ENCODE peak calls at places on chromosome 7, in four cellular contexts. U is psoas muscle; J is CD8-positive, alpha-beta memory T cell; F is lung. W is an unnamed sample.
A peak's percentile ranks its signal among the peaks of the same experiment; 100 is the strongest.

GRCh38 chr7:103651558-103651957 is 205.6 kb upstream of the SLC26A5 start:
- DNase-seq in U (no peak), J (no peak), F (no peak), W (no peak)

GRCh38 chr7:25952277-25953057 is 199.5 kb upstream of the NFE2L3 start:
- DNase-seq in U (no peak), J (no peak), F (no peak), W (peak; percentile 76)

GRCh38 chr7:114217026-114217425 is 197.6 kb upstream of the FOXP2 start:
- DNase-seq in U (no peak), J (no peak), F (no peak), W (no peak)

GRCh38 chr7:108525327-108525984 is 479 bp downstream of the PNPLA8 start:
- DNase-seq in U (no peak), J (no peak), F (peak; percentile 84), W (peak; percentile 92)

GRCh38 chr7:30068117-30068516 is 39.9 kb downstream of the PLEKHA8 start:
- DNase-seq in U (no peak), J (no peak), F (no peak), W (no peak)

GRCh38 chr7:152180587-152180986 is 155.1 kb downstream of the GALNT11 start:
- DNase-seq in U (no peak), J (no peak), F (no peak), W (no peak)

GRCh38 chr7:20831451-20831850 is 44.8 kb upstream of the SP8 start:
- DNase-seq in U (no peak), J (no peak), F (no peak), W (no peak)

GRCh38 chr7:76352193-76352592 is 6.6 kb downstream of the YWHAG start:
- DNase-seq in U (peak; percentile 80), J (no peak), F (no peak), W (no peak)

GRCh38 chr7:45624392-45624760 is 50.2 kb downstream of the ADCY1 start:
- DNase-seq in U (no peak), J (no peak), F (no peak), W (no peak)

GRCh38 chr7:129021656-129022055 is 33.3 kb downstream of the TNPO3 start:
- DNase-seq in U (no peak), J (no peak), F (no peak), W (no peak)

GRCh38 chr7:129017264-129017663 is 37.6 kb downstream of the TNPO3 start:
- DNase-seq in U (no peak), J (no peak), F (no peak), W (no peak)

GRCh38 chr7:129014501-129015101 is 40.3 kb downstream of the TNPO3 start:
- DNase-seq in U (no peak), J (no peak), F (no peak), W (no peak)

GRCh38 chr7:129013048-129013721 is 41.7 kb downstream of the TNPO3 start:
- DNase-seq in U (no peak), J (no peak), F (no peak), W (no peak)

GRCh38 chr7:129017933-129018538 is 36.9 kb downstream of the TNPO3 start:
- DNase-seq in U (no peak), J (no peak), F (no peak), W (no peak)
- H3K36me3 ChIP-seq in U (peaks cover 9% of the 10 kb centered on the region), J (peaks cover 7% of the 10 kb centered on the region), F (peaks cover 8% of the 10 kb centered on the region), W (peaks cover 20% of the 10 kb centered on the region)

GRCh38 chr7:138625849-138626230 is 75.3 kb downstream of the SVOPL start:
- DNase-seq in U (no peak), J (no peak), F (no peak), W (no peak)

GRCh38 chr7:138630059-138630610 is 71.0 kb downstream of the SVOPL start:
- DNase-seq in U (no peak), J (no peak), F (no peak), W (no peak)

GRCh38 chr7:138625084-138625848 is 75.9 kb downstream of the SVOPL start:
- DNase-seq in U (no peak), J (no peak), F (no peak), W (no peak)
- H3K4me3 ChIP-seq in U (no peak overlapping the region), J (peak overlapping the region; percentile 21), F (no peak overlapping the region), W (no peak overlapping the region)

GRCh38 chr7:27149817-27150567 is 2.4 kb downstream of the HOXA3 start:
- DNase-seq in U (no peak), J (no peak), F (no peak), W (no peak)
- H3K36me3 ChIP-seq in U (no peaks in the 10 kb centered on the region), J (no peaks in the 10 kb centered on the region), F (no peaks in the 10 kb centered on the region), W (no peaks in the 10 kb centered on the region)

GRCh38 chr7:99379043-99379577 is 4.6 kb downstream of the ARPC1B start:
- DNase-seq in U (peak; percentile 79), J (peak; percentile 67), F (peak; percentile 80), W (peak; percentile 70)
- H3K4me3 ChIP-seq in U (peak overlapping the region; percentile 36), J (peak overlapping the region; percentile 58), F (no peak overlapping the region), W (no peak overlapping the region)

DNA sequence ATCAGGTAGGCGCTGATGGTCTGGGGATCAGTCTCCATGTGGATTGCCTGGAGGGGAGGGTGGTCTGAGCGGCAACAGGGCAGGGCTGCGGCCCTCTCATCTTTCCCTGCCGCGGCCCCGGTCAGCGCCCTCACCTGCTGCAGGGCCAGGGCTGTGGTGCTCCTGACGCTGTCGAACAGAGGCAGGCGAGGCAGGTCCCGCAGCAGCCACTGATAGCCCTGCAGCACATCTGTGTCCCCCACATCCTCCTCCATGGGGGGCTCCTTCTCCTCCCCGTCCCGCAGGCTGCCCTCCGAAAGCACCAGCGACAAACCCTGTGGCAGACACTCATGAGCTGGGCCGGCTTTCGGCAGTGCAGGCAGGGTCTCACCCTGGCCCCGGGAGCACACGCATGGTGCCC is 19.0 kb downstream of the INTS1 start:
- DNase-seq in U (no peak), J (no peak), F (no peak), W (no peak)
- H3K36me3 ChIP-seq in U (no peaks in the 10 kb centered on the region), J (peaks cover 11% of the 10 kb centered on the region), F (peaks cover 90% of the 10 kb centered on the region), W (peaks cover 9% of the 10 kb centered on the region)